ENCODE peak calls at places on chromosomes 3 and 15, in four cellular contexts. L is K562, T is H1, I is GM12878. R is an unnamed sample.

GRCh38 chr15:40420793-40421192 is 15.2 kb downstream of the IVD start:
- DNase-seq in I (no peak), L (no peak), T (no peak), R (no peak)

GRCh38 chr3:155069729-155070128 is 10.4 kb upstream of the MME start:
- DNase-seq in L (no peak), T (no peak), I (no peak), R (no peak)

GRCh38 chr3:40645883-40646282 is 121.1 kb downstream of the ZNF621 start:
- DNase-seq in I (no peak), T (no peak), L (no peak), R (no peak)

GRCh38 chr3:175003590-175003989 is 144.5 kb downstream of the NAALADL2 start:
- DNase-seq in T (no peak), L (no peak), I (no peak), R (no peak)

GRCh38 chr3:149620291-149621020 is 37.4 kb downstream of the WWTR1 start:
- DNase-seq in I (no peak), T (no peak), L (no peak), R (no peak)

GRCh38 chr15:95826831-95827230 is 503.7 kb upstream of the NR2F2 start:
- DNase-seq in T (no peak), L (peak), I (no peak), R (no peak)

GRCh38 chr15:64222573-64223361 is 59.9 kb upstream of the PPIB start:
- DNase-seq in T (no peak), I (no peak), L (peak), R (no peak)

GRCh38 chr3:187987919-187988318 is 166.0 kb upstream of the LPP start:
- DNase-seq in T (no peak), I (no peak), L (no peak), R (no peak)

GRCh38 chr15:72758195-72758594 is 25.4 kb downstream of the ADPGK start:
- DNase-seq in T (no peak), L (no peak), I (no peak), R (no peak)

GRCh38 chr15:89093509-89093908 is 5.3 kb downstream of the ABHD2 start:
- DNase-seq in L (no peak), T (no peak), I (no peak), R (no peak)

GRCh38 chr3:64685800-64686445 is 1.9 kb downstream of the ADAMTS9 start:
- DNase-seq in L (peak), T (peak), I (no peak), R (peak)

GRCh38 chr15:81281176-81281735 is 42.7 kb downstream of the STARD5 start:
- DNase-seq in L (no peak), I (no peak), T (no peak), R (no peak)

GRCh38 chr3:133843634-133844033 is 38.0 kb downstream of the SRPRB start:
- DNase-seq in L (peak), T (no peak), I (no peak), R (no peak)

GRCh38 chr3:196677929-196678328 is 34.1 kb downstream of the CEP19 start:
- DNase-seq in I (no peak), L (no peak), T (no peak), R (no peak)

GRCh38 chr15:67110958-67111864 is 45.8 kb downstream of the SMAD3 start:
- DNase-seq in T (no peak), L (no peak), I (no peak), R (no peak)

GRCh38 chr3:184551614-184552256 is 9.8 kb upstream of the EPHB3 start:
- DNase-seq in T (no peak), L (no peak), I (no peak), R (no peak)

GRCh38 chr3:40306336-40306735 is 3.2 kb upstream of the EIF1B start:
- DNase-seq in L (no peak), T (no peak), I (no peak), R (no peak)

GRCh38 chr3:105177558-105177957 is 189.2 kb upstream of the ALCAM start:
- DNase-seq in T (no peak), L (no peak), I (no peak), R (no peak)

GRCh38 chr3:136675150-136675858 is 76.9 kb downstream of the STAG1 start:
- DNase-seq in T (no peak), I (no peak), L (no peak), R (no peak)

GRCh38 chr15:88207565-88207964 is 49.0 kb downstream of the NTRK3 start:
- DNase-seq in T (no peak), I (no peak), L (no peak), R (no peak)

GRCh38 chr3:24023249-24023648 is 78.2 kb downstream of the NR1D2 start:
- DNase-seq in T (no peak), I (no peak), L (no peak), R (no peak)

GRCh38 chr3:139906441-139906840 is 28.5 kb upstream of the CLSTN2 start:
- DNase-seq in L (peak), I (no peak), T (no peak), R (peak)

GRCh38 chr15:65223996-65224395 is 12.7 kb upstream of the CILP start:
- DNase-seq in I (no peak), T (no peak), L (no peak), R (no peak)

GRCh38 chr15:37873336-37873735 is 61.1 kb upstream of the TMCO5A start:
- DNase-seq in I (no peak), L (no peak), T (no peak), R (no peak)

GRCh38 chr3:172708905-172709775 is 1.7 kb downstream of the NCEH1 start:
- DNase-seq in I (no peak), T (no peak), L (no peak), R (no peak)

GRCh38 chr3:72318504-72319201 is 529.6 kb downstream of the SHQ1 start:
- DNase-seq in I (no peak), T (no peak), L (peak), R (peak)

GRCh38 chr3:168812234-168812633 is 716.5 kb upstream of the GOLIM4 start:
- DNase-seq in L (no peak), I (no peak), T (no peak), R (no peak)

GRCh38 chr3:127831723-127832172 is 9.4 kb upstream of the MGLL start:
- DNase-seq in I (no peak), L (peak), T (peak), R (no peak)

GRCh38 chr3:131526801-131527347 is 24.1 kb upstream of the MRPL3 start:
- DNase-seq in I (no peak), T (peak), L (peak), R (peak)

GRCh38 chr3:140050977-140051957 is 116.3 kb downstream of the CLSTN2 start:
- DNase-seq in I (no peak), L (peak), T (peak), R (peak)

GRCh38 chr3:197424674-197425484 is 126.5 kb upstream of the DLG1 start:
- DNase-seq in L (no peak), I (no peak), T (no peak), R (no peak)

GRCh38 chr3:106140471-106140870 is 271.7 kb upstream of the CBLB start:
- DNase-seq in T (no peak), I (no peak), L (no peak), R (no peak)

GRCh38 chr3:82736696-82737277 is 975.3 kb upstream of the GBE1 start:
- DNase-seq in T (no peak), I (no peak), L (no peak), R (no peak)

GRCh38 chr3:117619805-117620204 is 910.2 kb downstream of the TUSC7 start:
- DNase-seq in I (no peak), L (no peak), T (no peak), R (no peak)

GRCh38 chr3:159764211-159765024 is 224.2 kb upstream of the IL12A start:
- DNase-seq in L (peak), I (no peak), T (peak), R (no peak)

DNA sequence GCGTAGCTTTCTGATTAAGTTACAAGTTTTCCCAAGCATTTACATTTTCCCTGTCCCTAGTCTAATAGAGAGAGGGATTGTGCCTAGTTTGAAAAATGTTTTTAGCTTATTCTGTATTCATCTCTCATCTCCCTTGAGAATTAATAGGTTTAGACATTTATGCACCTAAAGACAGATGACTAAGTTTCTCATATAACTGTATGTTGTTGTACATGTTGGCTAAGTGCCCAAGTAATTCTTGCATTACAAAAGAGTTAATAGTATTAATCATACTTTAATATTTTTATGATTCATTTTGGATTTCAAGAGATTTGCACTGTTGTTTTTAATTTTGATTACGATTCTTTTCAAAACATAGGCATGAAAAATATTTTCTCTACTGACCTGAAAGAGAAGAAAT is 109.0 kb upstream of the TBL1XR1 start:
- DNase-seq in T (no peak), L (no peak), I (no peak), R (no peak)
- TF ChIP-seq POLR2A in T (no peak), L (no peak), I (no peak), R (no peak)

GRCh38 chr3:901953-902778 is 190.7 kb upstream of the CNTN6 start:
- DNase-seq in L (peak), T (no peak), I (no peak), R (no peak)
- TF ChIP-seq HDAC6 in L (no peak), T (no peak), I (no peak), R (no peak)

DNA sequence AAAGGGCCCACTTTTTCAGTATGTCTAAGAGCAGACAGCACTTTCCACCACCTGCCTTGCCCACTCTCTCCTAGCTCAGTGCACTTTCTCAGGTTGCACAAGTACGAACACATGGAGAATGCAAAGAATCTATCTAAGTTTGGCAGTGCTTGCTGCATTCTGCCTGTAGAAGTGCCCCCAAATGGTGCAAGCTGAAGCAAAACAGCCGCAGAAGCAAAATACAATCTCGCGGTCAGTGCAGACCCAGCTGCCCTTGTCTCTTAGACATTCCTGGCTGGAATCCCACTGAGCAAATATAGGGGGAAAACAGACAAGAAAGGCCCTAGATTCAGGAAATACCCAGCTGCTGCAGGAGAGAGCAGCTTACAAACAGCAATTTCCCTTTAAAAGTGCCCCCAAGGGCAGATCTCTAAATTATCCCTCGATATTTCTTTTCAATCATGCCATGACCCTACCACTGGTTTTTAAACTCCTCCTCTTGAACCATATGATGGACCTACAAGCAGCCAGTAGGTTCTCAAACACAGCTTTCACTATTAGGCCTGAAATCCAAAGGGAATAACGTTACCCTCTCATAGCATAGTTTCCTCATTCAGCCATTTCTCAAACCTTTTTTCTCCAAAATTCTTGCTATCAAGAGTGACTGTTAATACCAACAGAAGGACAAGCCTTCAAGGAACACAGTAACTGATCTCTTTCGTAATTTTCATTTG is 67.0 kb downstream of the TNIK start:
- DNase-seq in I (no peak), L (no peak), T (no peak), R (peak)
- TF ChIP-seq KDM1A in I (no peak), L (no peak), T (no peak), R (no peak)

DNA sequence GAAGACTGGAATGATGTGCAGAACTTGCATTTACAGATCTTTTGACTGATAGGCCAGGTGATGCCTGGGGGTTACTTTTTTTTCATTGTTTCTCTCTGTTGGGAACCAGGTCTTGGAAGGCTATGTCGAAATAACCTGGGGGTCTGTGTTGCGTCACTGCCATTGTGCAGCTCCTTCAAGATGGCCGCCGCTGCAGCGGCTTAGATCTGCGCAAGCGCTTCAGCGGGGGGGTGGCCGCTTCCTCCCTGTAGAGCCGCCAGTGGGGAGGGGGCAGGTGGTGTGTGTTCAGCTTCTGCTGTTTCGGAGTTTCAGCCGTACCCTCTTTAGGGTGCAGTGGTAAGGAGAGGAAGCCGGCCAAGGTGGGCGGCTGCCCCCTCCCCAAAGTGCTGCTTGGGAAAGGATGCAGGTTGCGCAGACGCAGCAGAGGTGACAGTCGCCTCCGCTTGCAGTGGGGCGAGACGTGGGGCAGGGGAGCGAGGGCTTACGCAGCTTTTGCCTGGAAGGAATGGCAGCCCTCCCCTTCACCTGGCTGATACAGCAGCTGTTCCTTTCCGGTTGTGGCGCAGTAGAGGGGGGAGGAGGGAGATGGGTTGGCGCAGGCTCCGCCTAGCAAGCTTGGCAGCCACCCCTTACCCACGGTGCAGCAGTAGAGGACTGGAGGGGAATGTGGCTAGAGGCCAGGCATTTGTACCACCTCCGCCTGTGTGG is 1.5 kb downstream of the SNRPN start:
- DNase-seq in T (peak), L (peak), I (peak), R (peak)
- TF ChIP-seq POLR2A in T (peak), L (no peak), I (peak), R (peak)

GRCh38 chr3:36944641-36945270 is at the start of gene TRANK1:
- DNase-seq in T (peak), I (no peak), L (no peak), R (no peak)

GRCh38 chr3:36942632-36943248 is 2.1 kb downstream of the TRANK1 start:
- DNase-seq in L (no peak), T (peak), I (no peak), R (no peak)

GRCh38 chr3:36943601-36944000 is 1.3 kb downstream of the TRANK1 start:
- DNase-seq in T (no peak), L (no peak), I (no peak), R (no peak)

GRCh38 chr3:36945326-36945980 is 599 bp upstream of the TRANK1 start:
- DNase-seq in T (no peak), L (no peak), I (no peak), R (no peak)

DNA sequence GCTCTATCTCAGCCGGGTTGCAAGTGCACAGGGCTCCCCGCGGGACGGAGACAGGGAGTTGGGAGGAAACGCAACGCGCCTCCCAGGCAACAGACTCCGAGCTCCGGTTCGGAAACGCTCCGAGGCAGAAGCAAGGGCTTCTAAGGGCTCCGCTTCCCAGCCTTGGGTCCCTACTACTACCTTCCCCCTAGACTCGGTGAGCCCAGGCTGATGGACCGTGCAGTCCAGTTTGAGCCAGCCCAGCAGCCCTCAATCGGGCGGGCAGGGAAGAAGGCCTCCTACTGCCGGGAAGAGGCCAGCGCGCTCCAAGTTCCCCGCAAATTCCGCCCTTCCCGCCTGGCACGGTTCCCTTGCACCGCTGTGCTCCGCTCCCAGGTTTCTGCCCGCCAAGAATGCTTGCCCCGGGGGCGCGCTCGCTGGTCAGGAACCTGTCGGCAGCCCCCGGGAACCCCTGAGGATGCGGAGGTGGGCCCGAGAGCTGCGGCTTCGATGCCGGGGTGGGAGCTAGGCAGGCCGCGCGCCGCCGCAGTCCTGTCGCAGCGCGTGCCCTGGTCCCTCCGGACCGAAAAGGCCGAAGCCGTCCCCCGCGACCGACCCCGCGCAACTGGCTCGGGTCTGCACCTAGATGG is 728 bp downstream of the TRANK1 start:
- DNase-seq in I (no peak), T (no peak), L (no peak), R (no peak)
- TF ChIP-seq HDAC6 in I (no peak), T (no peak), L (no peak), R (no peak)

DNA sequence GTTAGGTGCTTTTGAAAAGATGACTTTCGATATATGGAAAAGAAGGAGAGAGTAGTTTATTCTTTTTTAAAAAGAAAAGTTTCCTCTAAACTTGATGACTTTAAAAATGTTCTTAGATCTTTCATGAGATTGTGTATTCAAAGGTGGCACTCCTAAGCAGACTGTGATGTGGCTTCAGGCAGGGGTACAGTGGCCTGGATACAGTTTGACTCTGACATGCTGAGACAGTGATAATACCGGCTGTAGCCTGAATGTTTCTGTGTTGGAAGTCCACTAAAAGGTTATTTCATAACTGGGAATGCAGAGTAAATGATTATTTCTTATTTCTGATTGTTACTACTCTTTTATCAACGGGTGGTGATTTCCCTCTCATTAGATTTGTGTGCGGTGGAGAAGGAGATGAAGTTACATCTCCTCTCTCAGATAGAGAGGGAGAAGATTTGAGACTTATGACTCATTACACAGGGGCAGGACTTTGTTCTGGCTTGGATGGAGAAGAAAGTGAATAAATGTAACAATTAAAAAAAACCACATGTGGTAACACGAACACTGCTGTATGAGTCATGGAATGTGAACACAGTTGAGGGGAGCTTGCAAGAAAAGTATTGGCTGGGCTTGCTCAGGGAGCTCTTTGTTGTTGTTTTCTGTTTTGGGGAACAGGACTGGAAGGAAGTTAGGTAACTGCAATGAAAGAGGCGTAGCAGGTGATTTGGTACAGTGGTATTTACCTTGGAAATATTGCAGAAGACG is 21.6 kb downstream of the SPTSSB start:
- DNase-seq in T (no peak), I (no peak), L (no peak), R (peak)
- TF ChIP-seq KDM1A in T (no peak), I (no peak), L (no peak), R (no peak)

GRCh38 chr3:66038726-66039589 is at the start of gene MAGI1:
- DNase-seq in L (peak), T (peak), I (no peak), R (peak)
- TF ChIP-seq POLR2A in L (no peak), T (peak), I (no peak), R (peak)

GRCh38 chr15:35308802-35309201 is 223.7 kb upstream of the NANOGP8 start:
- DNase-seq in I (no peak), T (no peak), L (no peak), R (no peak)
- TF ChIP-seq HDAC6 in I (no peak), T (no peak), L (no peak), R (no peak)